ENCODE peak calls at places on chromosomes 6 and 20, in nine cellular contexts. J, U, T, R, P, W, G, F and A are unnamed samples.

GRCh38 chr20:40307937-40308478 is 381.0 kb downstream of the MAFB start:
- DNase-seq in F (no peak), T (no peak), U (no peak), R (no peak), P (no peak), W (no peak), G (no peak), J (no peak), A (no peak)

GRCh38 chr20:10447028-10447427 is 11.9 kb downstream of the SLX4IP start:
- DNase-seq in T (no peak), G (peak), R (peak), U (peak), J (peak), F (peak), P (no peak), W (peak), A (no peak)

GRCh38 chr6:30720738-30721197 is 616 bp downstream of the TUBB start:
- DNase-seq in F (peak), J (peak), T (peak), P (peak), R (peak), U (no peak), G (peak), W (peak), A (no peak)

GRCh38 chr20:53792946-53793536 is 199.4 kb upstream of the ZNF217 start:
- DNase-seq in P (no peak), R (no peak), U (no peak), G (no peak), W (no peak), J (no peak), F (no peak), T (no peak), A (no peak)

GRCh38 chr20:227439-228105 is 514 bp downstream of the DEFB129 start:
- DNase-seq in G (no peak), F (no peak), T (no peak), U (no peak), P (no peak), J (no peak), R (no peak), W (no peak), A (no peak)

GRCh38 chr6:113619077-113619476 is 238.1 kb upstream of the MARCKS start:
- DNase-seq in F (no peak), G (no peak), W (no peak), R (no peak), U (no peak), T (no peak), J (no peak), P (no peak), A (no peak)

GRCh38 chr6:141488466-141488865 is 644.3 kb upstream of the GJE1 start:
- DNase-seq in U (no peak), J (peak), W (peak), G (no peak), T (no peak), F (peak), P (no peak), R (peak), A (no peak)

GRCh38 chr6:105774247-105774646 is 311.9 kb upstream of the PRDM1 start:
- DNase-seq in J (no peak), U (no peak), P (no peak), R (no peak), T (no peak), W (no peak), G (no peak), F (no peak), A (no peak)

GRCh38 chr6:128569737-128570438 is 49.5 kb upstream of the PTPRK start:
- DNase-seq in U (peak), G (no peak), P (no peak), J (peak), R (no peak), W (no peak), F (peak), T (no peak), A (no peak)

GRCh38 chr6:62516287-62517152 is 230.5 kb upstream of the KHDRBS2 start:
- DNase-seq in W (no peak), F (no peak), R (no peak), P (no peak), J (no peak), U (no peak), G (no peak), T (peak), A (no peak)

GRCh38 chr6:125197795-125198269 is 44.3 kb downstream of the TPD52L1 start:
- DNase-seq in P (peak), U (no peak), R (no peak), F (peak), G (no peak), W (no peak), J (peak), T (no peak), A (no peak)

GRCh38 chr6:43951756-43952675 is 175.2 kb downstream of the MRPL14 start:
- DNase-seq in F (no peak), R (no peak), W (no peak), T (no peak), G (no peak), P (no peak), U (no peak), J (no peak), A (peak)

GRCh38 chr6:43952746-43953145 is 174.5 kb downstream of the MRPL14 start:
- DNase-seq in U (no peak), G (no peak), P (no peak), W (no peak), F (no peak), J (no peak), R (no peak), T (no peak), A (peak)

GRCh38 chr6:43950206-43950605 is 177.0 kb downstream of the MRPL14 start:
- DNase-seq in R (no peak), G (no peak), J (no peak), P (no peak), U (no peak), W (no peak), F (no peak), T (no peak), A (peak)

GRCh38 chr6:43950731-43951062 is 176.6 kb downstream of the MRPL14 start:
- DNase-seq in F (no peak), T (no peak), J (no peak), R (no peak), G (no peak), U (no peak), W (no peak), P (no peak), A (no peak)

DNA sequence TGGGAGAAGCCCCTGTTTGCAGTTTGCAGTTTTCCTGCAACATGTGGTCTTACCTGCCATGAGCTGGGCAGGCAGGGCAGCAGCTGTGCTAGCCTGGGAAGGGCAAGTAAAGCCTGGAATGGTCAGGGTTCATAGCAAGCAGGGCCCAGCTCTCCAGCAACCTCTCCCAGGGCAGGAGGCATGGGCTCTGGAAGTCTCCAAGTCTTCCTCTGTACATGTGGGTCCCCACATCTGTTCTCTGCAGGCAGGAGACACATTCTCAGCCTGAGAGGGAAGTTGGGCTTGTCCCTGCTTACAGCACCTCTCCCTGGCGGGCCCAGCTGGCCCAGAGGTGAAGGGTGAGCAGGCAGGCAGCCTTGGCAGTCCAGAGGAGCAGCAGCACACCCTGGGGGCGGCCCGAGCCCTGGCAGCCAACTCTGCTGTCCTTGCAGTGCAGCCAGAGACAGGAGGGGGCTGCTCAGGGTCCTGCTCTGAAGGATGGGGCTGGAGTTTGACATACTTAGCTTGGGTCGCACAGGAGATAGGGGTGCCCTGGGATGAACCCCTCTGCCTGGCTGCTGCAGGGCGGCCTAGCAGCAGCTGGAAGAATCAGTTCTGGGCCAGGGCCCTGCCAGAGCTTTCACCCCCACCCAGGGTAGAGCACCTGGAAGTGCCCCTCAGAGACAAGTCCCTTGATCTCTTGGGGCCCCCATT is 176.0 kb downstream of the MRPL14 start:
- DNase-seq in J (no peak), F (peak), W (peak), P (peak), T (peak), R (no peak), U (no peak), G (no peak), A (peak)
- TF ChIP-seq CTCF in J (peak), F (peak), W (no peak), P (no peak), T (no peak), R (peak), U (peak), G (no peak), A (peak)

GRCh38 chr20:52518735-52519134 is 327.2 kb upstream of the ZFP64 start:
- DNase-seq in T (no peak), U (no peak), G (no peak), P (no peak), F (no peak), R (no peak), W (no peak), J (no peak), A (no peak)
- TF ChIP-seq CTCF in T (no peak), U (no peak), G (no peak), P (no peak), F (no peak), R (no peak), W (no peak), J (no peak), A (no peak)

GRCh38 chr6:156410649-156411048 is 366.5 kb upstream of the ARID1B start:
- DNase-seq in F (no peak), T (no peak), U (no peak), J (peak), G (no peak), W (no peak), R (no peak), P (no peak), A (no peak)
- TF ChIP-seq CTCF in F (peak), T (no peak), U (peak), J (no peak), G (no peak), W (no peak), R (no peak), P (no peak), A (no peak)

DNA sequence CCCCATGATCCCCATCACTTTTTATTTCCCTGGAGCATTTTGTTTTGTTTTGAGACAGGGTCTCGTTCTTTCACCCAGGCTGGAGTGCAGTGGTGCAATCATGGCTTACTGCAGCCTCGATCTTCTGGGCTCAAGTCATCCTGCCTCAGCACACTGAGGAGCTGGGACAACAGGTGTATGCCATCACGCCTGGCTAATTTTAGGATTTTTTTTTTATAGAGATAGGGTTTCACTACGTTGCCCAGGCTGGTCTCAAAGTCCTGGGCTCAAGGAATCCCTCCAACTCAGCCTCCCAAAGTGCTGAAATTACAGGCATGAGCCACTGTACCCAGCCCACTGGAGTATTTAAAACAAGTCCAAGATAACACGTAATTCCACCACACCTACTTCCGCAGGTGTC is 179.9 kb downstream of the PREX1 start:
- DNase-seq in J (no peak), W (no peak), P (no peak), T (no peak), U (no peak), F (no peak), G (no peak), R (no peak), A (no peak)
- TF ChIP-seq CTCF in J (no peak), W (no peak), P (no peak), T (no peak), U (no peak), F (no peak), G (no peak), R (no peak), A (no peak)

DNA sequence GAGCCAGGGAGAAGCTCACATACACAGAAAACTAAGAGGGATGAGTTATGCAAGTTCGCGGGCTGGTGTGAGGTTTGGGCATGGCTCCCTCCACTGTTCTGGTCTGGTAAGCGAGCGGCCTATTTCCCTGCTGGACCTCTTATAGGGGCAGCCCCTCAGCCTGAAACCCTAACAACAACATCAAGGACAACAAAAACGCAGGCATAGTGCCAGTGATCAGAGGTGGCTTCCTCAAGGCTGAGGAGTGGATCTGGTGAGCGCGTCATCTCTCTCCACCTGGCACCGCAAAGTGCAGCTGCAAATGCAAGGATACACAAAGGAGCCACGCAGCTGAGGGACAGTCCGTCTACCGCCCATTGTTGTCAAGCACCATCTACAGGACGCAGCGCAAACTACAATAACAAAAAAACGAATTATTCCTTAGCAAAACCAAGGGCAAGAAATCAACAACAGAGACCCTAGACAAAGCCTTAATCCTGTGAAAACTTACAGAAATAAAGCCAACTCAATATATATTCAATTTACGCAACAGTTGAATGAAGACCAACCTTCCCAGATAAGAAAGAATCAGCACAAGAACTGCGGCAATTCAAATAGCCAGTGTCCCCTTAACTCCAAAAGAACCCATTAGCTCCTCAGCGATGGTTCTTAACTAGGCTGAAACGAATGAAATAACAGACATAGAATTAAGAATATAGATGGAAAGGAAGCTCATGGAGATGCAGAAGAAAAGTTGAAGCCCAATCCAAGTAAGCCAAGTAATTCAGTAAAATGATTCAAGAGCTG is 9.2 kb upstream of the DEFB110 start:
- DNase-seq in G (no peak), J (no peak), T (peak), R (peak), W (peak), P (no peak), U (no peak), F (no peak), A (no peak)
- TF ChIP-seq CTCF in G (no peak), J (no peak), T (no peak), R (peak), W (peak), P (no peak), U (peak), F (no peak), A (peak)

DNA sequence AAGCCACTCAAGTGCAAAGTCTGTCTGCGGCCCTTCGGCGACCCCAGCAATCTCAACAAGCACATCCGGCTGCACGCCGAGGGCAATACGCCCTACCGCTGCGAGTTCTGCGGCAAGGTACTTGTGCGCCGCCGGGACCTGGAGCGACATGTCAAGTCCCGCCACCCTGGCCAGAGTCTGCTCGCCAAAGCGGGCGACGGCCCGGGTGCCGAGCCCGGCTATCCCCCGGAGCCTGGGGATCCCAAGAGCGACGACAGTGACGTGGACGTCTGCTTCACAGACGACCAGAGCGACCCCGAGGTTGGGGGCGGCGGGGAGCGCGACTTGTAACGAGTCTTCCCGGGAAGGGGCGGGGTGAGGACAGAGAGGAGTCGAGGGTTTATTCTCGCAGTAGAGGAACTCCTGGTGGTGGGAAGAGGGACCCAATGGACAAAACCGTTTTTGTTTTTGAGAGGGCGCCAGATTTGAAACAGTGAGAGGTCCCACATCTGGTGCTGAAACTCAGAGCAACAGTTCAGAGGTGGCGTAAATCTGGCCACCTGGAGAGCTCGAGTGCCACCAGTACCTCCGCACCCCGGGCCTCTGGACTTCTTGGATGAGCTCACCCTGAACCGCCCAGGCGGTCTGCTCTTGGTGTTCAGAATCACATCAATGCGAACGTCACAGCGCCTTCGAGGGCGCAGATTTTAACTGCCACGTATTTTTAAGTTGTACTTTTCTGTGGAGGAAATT is 8.0 kb downstream of the PRDM13 start:
- DNase-seq in J (no peak), F (no peak), P (no peak), U (no peak), W (peak), R (no peak), T (peak), G (no peak), A (no peak)
- TF ChIP-seq CTCF in J (no peak), F (no peak), P (no peak), U (no peak), W (no peak), R (no peak), T (no peak), G (no peak), A (no peak)

DNA sequence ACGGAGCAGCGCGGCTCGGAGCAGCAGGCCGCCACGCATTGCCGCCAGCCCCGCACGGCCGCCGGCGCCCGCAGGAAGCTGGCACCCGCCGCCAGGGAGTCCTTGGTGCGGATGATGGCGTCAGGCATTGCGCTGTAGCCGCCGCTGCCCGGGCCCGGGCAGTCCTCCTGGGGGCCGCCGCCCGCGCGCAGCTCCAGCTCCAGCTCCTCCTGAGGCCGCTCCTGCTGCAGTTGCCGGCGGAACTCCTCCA is 638 bp downstream of the LRP11 start:
- DNase-seq in F (no peak), P (no peak), G (no peak), R (no peak), T (no peak), U (no peak), J (no peak), W (no peak), A (no peak)
- TF ChIP-seq CTCF in F (no peak), P (no peak), G (no peak), R (no peak), T (no peak), U (no peak), J (no peak), W (no peak), A (peak)

GRCh38 chr6:33248643-33248931 is 23.1 kb downstream of the VPS52 start:
- DNase-seq in R (no peak), J (no peak), P (peak), F (peak), G (no peak), W (no peak), U (no peak), T (no peak), A (no peak)

GRCh38 chr6:33250731-33251130 is 20.9 kb downstream of the VPS52 start:
- DNase-seq in J (no peak), U (no peak), R (no peak), P (no peak), G (no peak), W (no peak), T (no peak), F (no peak), A (no peak)

GRCh38 chr6:33248932-33249731 is 22.5 kb downstream of the VPS52 start:
- DNase-seq in G (peak), U (peak), T (peak), P (peak), W (peak), R (peak), J (peak), F (peak), A (peak)

GRCh38 chr6:33249732-33250625 is 21.7 kb downstream of the VPS52 start:
- DNase-seq in W (peak), T (no peak), F (peak), G (peak), U (no peak), P (peak), J (peak), R (no peak), A (no peak)

DNA sequence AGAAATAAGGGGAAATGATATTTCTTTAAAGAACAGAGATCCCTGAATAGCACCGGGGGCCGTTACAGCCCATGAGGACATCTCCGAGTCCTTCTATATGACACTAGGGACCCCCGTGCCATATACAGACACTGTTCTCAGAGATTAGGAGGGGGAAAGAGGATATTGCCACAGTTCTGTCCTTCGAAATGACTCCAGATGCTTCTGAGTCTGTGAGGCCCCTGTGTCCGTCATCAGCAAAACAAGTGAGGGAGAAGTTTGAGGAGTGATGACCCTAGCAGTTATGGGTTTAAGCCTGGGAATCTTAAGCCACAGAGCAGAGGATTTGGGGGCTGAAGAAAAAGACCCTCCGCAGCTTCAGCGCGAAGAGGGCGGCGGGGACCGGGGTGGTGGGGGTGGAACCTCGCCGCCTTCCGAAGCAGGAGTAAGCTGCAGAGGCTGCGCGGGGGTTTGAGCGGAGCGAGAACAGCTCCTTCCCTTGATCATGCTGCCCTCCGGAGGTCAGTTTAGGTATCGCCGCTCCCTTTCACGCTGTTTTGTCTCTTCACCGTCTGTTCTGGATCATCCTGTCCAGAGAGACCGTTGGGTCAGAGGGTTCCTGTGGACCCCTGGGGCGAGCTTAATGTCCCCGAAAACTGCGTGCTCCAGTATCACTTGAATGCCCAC is 23.6 kb downstream of the VPS52 start:
- DNase-seq in J (peak), T (peak), P (peak), G (peak), U (peak), W (peak), F (peak), R (peak), A (peak)
- TF ChIP-seq CTCF in J (peak), T (peak), P (peak), G (peak), U (peak), W (peak), F (peak), R (peak), A (peak)

GRCh38 chr20:41627001-41627400 is 8.8 kb upstream of the CHD6 start:
- DNase-seq in U (no peak), T (no peak), G (no peak), J (no peak), R (no peak), F (no peak), P (no peak), W (no peak), A (no peak)
- TF ChIP-seq CTCF in U (no peak), T (no peak), G (no peak), J (no peak), R (no peak), F (no peak), P (no peak), W (no peak), A (no peak)